ENCODE peak calls at places on chromosomes 4 and X, in ten cellular contexts. One of them, this sample, is unnamed.

GRCh38 chrX:31036895-31037294 is 34.9 kb downstream of the FTHL17 start:
- DNase-seq in uterus: peak
- DNase-seq in mucosa of descending colon: peak
- DNase-seq in tibial nerve: peak
- DNase-seq in neural progenitor cell: peak
- DNase-seq in spleen: no peak
- DNase-seq in adrenal gland: peak
- DNase-seq in colonic mucosa: peak
- DNase-seq in right lobe of liver: peak
- DNase-seq in left ventricle myocardium inferior: peak
- DNase-seq in this sample: peak

GRCh38 chr4:52202251-52202779 is 151.2 kb downstream of the SPATA18 start:
- DNase-seq in uterus: no peak
- DNase-seq in mucosa of descending colon: no peak
- DNase-seq in tibial nerve: no peak
- DNase-seq in neural progenitor cell: peak
- DNase-seq in spleen: no peak
- DNase-seq in adrenal gland: no peak
- DNase-seq in colonic mucosa: no peak
- DNase-seq in right lobe of liver: no peak
- DNase-seq in left ventricle myocardium inferior: no peak
- DNase-seq in this sample: no peak

GRCh38 chrX:10156199-10157031 is at the start of gene CLCN4:
- DNase-seq in uterus: peak
- DNase-seq in mucosa of descending colon: peak
- DNase-seq in tibial nerve: peak
- DNase-seq in neural progenitor cell: peak
- DNase-seq in spleen: peak
- DNase-seq in adrenal gland: peak
- DNase-seq in colonic mucosa: peak
- DNase-seq in right lobe of liver: peak
- DNase-seq in left ventricle myocardium inferior: peak
- DNase-seq in this sample: peak

GRCh38 chr4:133270021-133270570 is 121.0 kb downstream of the PCDH10 start:
- DNase-seq in uterus: no peak
- DNase-seq in mucosa of descending colon: no peak
- DNase-seq in tibial nerve: no peak
- DNase-seq in neural progenitor cell: no peak
- DNase-seq in spleen: no peak
- DNase-seq in adrenal gland: no peak
- DNase-seq in colonic mucosa: no peak
- DNase-seq in right lobe of liver: no peak
- DNase-seq in left ventricle myocardium inferior: no peak
- DNase-seq in this sample: peak

GRCh38 chrX:46938589-46938988 is 26.4 kb downstream of the JADE3 start:
- DNase-seq in uterus: no peak
- DNase-seq in mucosa of descending colon: no peak
- DNase-seq in tibial nerve: no peak
- DNase-seq in neural progenitor cell: no peak
- DNase-seq in spleen: no peak
- DNase-seq in adrenal gland: no peak
- DNase-seq in colonic mucosa: no peak
- DNase-seq in right lobe of liver: no peak
- DNase-seq in left ventricle myocardium inferior: no peak
- DNase-seq in this sample: no peak

GRCh38 chr4:68906238-68907137 is 45.1 kb downstream of the UGT2A3 start:
- DNase-seq in uterus: no peak
- DNase-seq in mucosa of descending colon: peak
- DNase-seq in tibial nerve: no peak
- DNase-seq in neural progenitor cell: peak
- DNase-seq in spleen: no peak
- DNase-seq in adrenal gland: no peak
- DNase-seq in colonic mucosa: no peak
- DNase-seq in right lobe of liver: peak
- DNase-seq in left ventricle myocardium inferior: no peak
- DNase-seq in this sample: no peak

GRCh38 chrX:106862972-106863688 is 40.0 kb downstream of the RIPPLY1 start:
- DNase-seq in uterus: no peak
- DNase-seq in mucosa of descending colon: peak
- DNase-seq in tibial nerve: no peak
- DNase-seq in neural progenitor cell: peak
- DNase-seq in spleen: peak
- DNase-seq in adrenal gland: no peak
- DNase-seq in colonic mucosa: peak
- DNase-seq in right lobe of liver: peak
- DNase-seq in left ventricle myocardium inferior: no peak
- DNase-seq in this sample: peak

GRCh38 chrX:25021132-25021498 is 5.3 kb upstream of the ARX start:
- DNase-seq in uterus: no peak
- DNase-seq in mucosa of descending colon: no peak
- DNase-seq in tibial nerve: no peak
- DNase-seq in neural progenitor cell: no peak
- DNase-seq in spleen: no peak
- DNase-seq in adrenal gland: no peak
- DNase-seq in colonic mucosa: no peak
- DNase-seq in right lobe of liver: no peak
- DNase-seq in left ventricle myocardium inferior: no peak
- DNase-seq in this sample: no peak

GRCh38 chr4:146338512-146338911 is 124.2 kb downstream of the REELD1 start:
- DNase-seq in uterus: no peak
- DNase-seq in mucosa of descending colon: no peak
- DNase-seq in tibial nerve: no peak
- DNase-seq in neural progenitor cell: peak
- DNase-seq in spleen: no peak
- DNase-seq in adrenal gland: no peak
- DNase-seq in colonic mucosa: no peak
- DNase-seq in right lobe of liver: no peak
- DNase-seq in left ventricle myocardium inferior: no peak
- DNase-seq in this sample: peak

GRCh38 chrX:119273807-119274192 is 37.7 kb downstream of the PGRMC1 start:
- DNase-seq in uterus: no peak
- DNase-seq in mucosa of descending colon: no peak
- DNase-seq in tibial nerve: no peak
- DNase-seq in neural progenitor cell: no peak
- DNase-seq in spleen: no peak
- DNase-seq in adrenal gland: no peak
- DNase-seq in colonic mucosa: no peak
- DNase-seq in right lobe of liver: no peak
- DNase-seq in left ventricle myocardium inferior: no peak
- DNase-seq in this sample: no peak

GRCh38 chr4:72442715-72443114 is 126.3 kb downstream of the ADAMTS3 start:
- DNase-seq in uterus: no peak
- DNase-seq in mucosa of descending colon: no peak
- DNase-seq in tibial nerve: no peak
- DNase-seq in neural progenitor cell: no peak
- DNase-seq in spleen: no peak
- DNase-seq in adrenal gland: no peak
- DNase-seq in colonic mucosa: no peak
- DNase-seq in right lobe of liver: no peak
- DNase-seq in left ventricle myocardium inferior: no peak
- DNase-seq in this sample: no peak

GRCh38 chrX:38898261-38898660 is 97.0 kb downstream of the MID1IP1 start:
- DNase-seq in uterus: no peak
- DNase-seq in mucosa of descending colon: no peak
- DNase-seq in tibial nerve: no peak
- DNase-seq in neural progenitor cell: no peak
- DNase-seq in spleen: no peak
- DNase-seq in adrenal gland: no peak
- DNase-seq in colonic mucosa: no peak
- DNase-seq in right lobe of liver: no peak
- DNase-seq in left ventricle myocardium inferior: no peak
- DNase-seq in this sample: no peak

GRCh38 chr4:162102713-162103112 is 61.1 kb downstream of the FSTL5 start:
- DNase-seq in uterus: no peak
- DNase-seq in mucosa of descending colon: no peak
- DNase-seq in tibial nerve: no peak
- DNase-seq in neural progenitor cell: no peak
- DNase-seq in spleen: no peak
- DNase-seq in adrenal gland: no peak
- DNase-seq in colonic mucosa: no peak
- DNase-seq in right lobe of liver: no peak
- DNase-seq in left ventricle myocardium inferior: no peak
- DNase-seq in this sample: no peak
- TF ChIP-seq CTCF in uterus: no peak
- TF ChIP-seq CTCF in mucosa of descending colon: no peak
- TF ChIP-seq CTCF in tibial nerve: no peak
- TF ChIP-seq CTCF in neural progenitor cell: no peak
- TF ChIP-seq CTCF in spleen: no peak
- TF ChIP-seq CTCF in adrenal gland: no peak
- TF ChIP-seq CTCF in colonic mucosa: no peak
- TF ChIP-seq CTCF in right lobe of liver: no peak
- TF ChIP-seq CTCF in left ventricle myocardium inferior: no peak
- TF ChIP-seq CTCF in this sample: no peak

GRCh38 chr4:79684516-79684915 is 276.5 kb upstream of the GK2 start:
- DNase-seq in uterus: no peak
- DNase-seq in mucosa of descending colon: no peak
- DNase-seq in tibial nerve: no peak
- DNase-seq in neural progenitor cell: no peak
- DNase-seq in spleen: no peak
- DNase-seq in adrenal gland: no peak
- DNase-seq in colonic mucosa: no peak
- DNase-seq in right lobe of liver: no peak
- DNase-seq in left ventricle myocardium inferior: no peak
- DNase-seq in this sample: no peak

GRCh38 chr4:79679859-79680258 is 271.8 kb upstream of the GK2 start:
- DNase-seq in uterus: no peak
- DNase-seq in mucosa of descending colon: no peak
- DNase-seq in tibial nerve: no peak
- DNase-seq in neural progenitor cell: no peak
- DNase-seq in spleen: no peak
- DNase-seq in adrenal gland: no peak
- DNase-seq in colonic mucosa: no peak
- DNase-seq in right lobe of liver: no peak
- DNase-seq in left ventricle myocardium inferior: no peak
- DNase-seq in this sample: no peak

GRCh38 chr4:79682801-79683217 is 274.8 kb upstream of the GK2 start:
- DNase-seq in uterus: no peak
- DNase-seq in mucosa of descending colon: no peak
- DNase-seq in tibial nerve: no peak
- DNase-seq in neural progenitor cell: peak
- DNase-seq in spleen: no peak
- DNase-seq in adrenal gland: no peak
- DNase-seq in colonic mucosa: no peak
- DNase-seq in right lobe of liver: no peak
- DNase-seq in left ventricle myocardium inferior: peak
- DNase-seq in this sample: no peak

GRCh38 chr4:79685542-79685941 is 277.5 kb upstream of the GK2 start:
- DNase-seq in uterus: no peak
- DNase-seq in mucosa of descending colon: no peak
- DNase-seq in tibial nerve: no peak
- DNase-seq in neural progenitor cell: no peak
- DNase-seq in spleen: no peak
- DNase-seq in adrenal gland: no peak
- DNase-seq in colonic mucosa: no peak
- DNase-seq in right lobe of liver: no peak
- DNase-seq in left ventricle myocardium inferior: no peak
- DNase-seq in this sample: no peak

DNA sequence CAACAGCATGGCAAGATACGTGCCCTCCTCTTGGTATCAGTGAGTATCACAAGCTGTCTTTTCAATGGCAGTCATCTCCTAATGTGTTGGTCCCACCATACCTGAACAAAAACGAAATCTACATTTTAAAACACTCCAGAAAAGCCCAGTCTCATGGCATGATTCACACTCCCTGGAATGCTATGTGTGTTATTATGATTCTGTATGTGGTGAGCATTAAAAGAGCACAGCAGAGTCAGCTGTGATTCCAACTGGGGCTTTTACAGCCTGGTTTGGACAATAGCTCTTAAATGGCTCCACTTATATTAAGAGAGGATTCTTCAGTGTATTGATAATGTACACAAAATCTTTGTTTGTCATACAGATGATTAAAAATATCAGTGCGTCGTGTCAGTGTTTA is 274.1 kb upstream of the GK2 start:
- DNase-seq in uterus: no peak
- DNase-seq in mucosa of descending colon: no peak
- DNase-seq in tibial nerve: no peak
- DNase-seq in neural progenitor cell: no peak
- DNase-seq in spleen: no peak
- DNase-seq in adrenal gland: no peak
- DNase-seq in colonic mucosa: no peak
- DNase-seq in right lobe of liver: no peak
- DNase-seq in left ventricle myocardium inferior: no peak
- DNase-seq in this sample: peak
- H3K4me3 ChIP-seq in uterus: no peak
- H3K4me3 ChIP-seq in mucosa of descending colon: no peak
- H3K4me3 ChIP-seq in tibial nerve: no peak
- H3K4me3 ChIP-seq in neural progenitor cell: no peak
- H3K4me3 ChIP-seq in spleen: no peak
- H3K4me3 ChIP-seq in adrenal gland: no peak
- H3K4me3 ChIP-seq in colonic mucosa: no peak
- H3K4me3 ChIP-seq in right lobe of liver: no peak
- H3K4me3 ChIP-seq in left ventricle myocardium inferior: no peak
- H3K4me3 ChIP-seq in this sample: no peak

GRCh38 chrX:1788300-1788911 is 173.5 kb downstream of the ASMT start:
- DNase-seq in uterus: no peak
- DNase-seq in mucosa of descending colon: no peak
- DNase-seq in tibial nerve: no peak
- DNase-seq in neural progenitor cell: no peak
- DNase-seq in spleen: no peak
- DNase-seq in adrenal gland: peak
- DNase-seq in colonic mucosa: no peak
- DNase-seq in right lobe of liver: no peak
- DNase-seq in left ventricle myocardium inferior: no peak
- DNase-seq in this sample: no peak

GRCh38 chrX:1778817-1779216 is 164.0 kb downstream of the ASMT start:
- DNase-seq in uterus: no peak
- DNase-seq in mucosa of descending colon: no peak
- DNase-seq in tibial nerve: no peak
- DNase-seq in neural progenitor cell: no peak
- DNase-seq in spleen: no peak
- DNase-seq in adrenal gland: no peak
- DNase-seq in colonic mucosa: no peak
- DNase-seq in right lobe of liver: no peak
- DNase-seq in left ventricle myocardium inferior: no peak
- DNase-seq in this sample: no peak

GRCh38 chrX:1784773-1785172 is 169.9 kb downstream of the ASMT start:
- DNase-seq in uterus: no peak
- DNase-seq in mucosa of descending colon: no peak
- DNase-seq in tibial nerve: no peak
- DNase-seq in neural progenitor cell: no peak
- DNase-seq in spleen: no peak
- DNase-seq in adrenal gland: no peak
- DNase-seq in colonic mucosa: no peak
- DNase-seq in right lobe of liver: no peak
- DNase-seq in left ventricle myocardium inferior: no peak
- DNase-seq in this sample: no peak
- TF ChIP-seq CTCF in uterus: no peak
- TF ChIP-seq CTCF in mucosa of descending colon: no peak
- TF ChIP-seq CTCF in tibial nerve: no peak
- TF ChIP-seq CTCF in neural progenitor cell: peak
- TF ChIP-seq CTCF in spleen: no peak
- TF ChIP-seq CTCF in adrenal gland: no peak
- TF ChIP-seq CTCF in colonic mucosa: no peak
- TF ChIP-seq CTCF in right lobe of liver: no peak
- TF ChIP-seq CTCF in left ventricle myocardium inferior: no peak
- TF ChIP-seq CTCF in this sample: no peak

DNA sequence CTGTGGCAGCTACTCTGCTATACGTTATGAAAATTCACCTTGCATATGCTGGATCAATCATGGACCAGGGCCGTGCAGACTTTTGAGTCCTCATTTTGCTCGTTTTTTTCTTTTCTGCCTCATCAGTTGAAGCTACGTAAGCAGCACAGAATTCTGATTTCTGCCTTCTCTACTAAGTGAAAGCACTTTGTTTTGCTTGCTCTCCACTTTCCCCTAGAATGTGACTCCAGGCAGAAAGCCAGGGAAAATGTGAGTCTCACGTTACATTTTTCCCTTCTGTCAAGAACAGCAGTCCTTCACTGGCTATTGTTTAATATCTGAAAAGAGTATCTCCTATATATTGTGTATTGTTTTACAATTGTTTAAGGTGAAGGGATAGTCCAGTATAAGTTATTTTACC is 1840.1 kb downstream of the PCDH7 start:
- DNase-seq in uterus: no peak
- DNase-seq in mucosa of descending colon: no peak
- DNase-seq in tibial nerve: no peak
- DNase-seq in neural progenitor cell: no peak
- DNase-seq in spleen: no peak
- DNase-seq in adrenal gland: no peak
- DNase-seq in colonic mucosa: no peak
- DNase-seq in right lobe of liver: no peak
- DNase-seq in left ventricle myocardium inferior: no peak
- DNase-seq in this sample: peak
- H3K4me3 ChIP-seq in uterus: no peak
- H3K4me3 ChIP-seq in mucosa of descending colon: no peak
- H3K4me3 ChIP-seq in tibial nerve: peak
- H3K4me3 ChIP-seq in neural progenitor cell: no peak
- H3K4me3 ChIP-seq in spleen: no peak
- H3K4me3 ChIP-seq in adrenal gland: no peak
- H3K4me3 ChIP-seq in colonic mucosa: no peak
- H3K4me3 ChIP-seq in right lobe of liver: no peak
- H3K4me3 ChIP-seq in left ventricle myocardium inferior: no peak
- H3K4me3 ChIP-seq in this sample: peak

This sample was measured in choroid plexus epithelial cell.